ENCODE peak calls at places on chromosomes 1 and 21, in seven cellular contexts. One of them, this sample, is unnamed.
A peak's percentile ranks its signal among the peaks of the same experiment; 100 is the strongest.

GRCh38 chr1:112143871-112144441 is 154.5 kb upstream of the KCND3 start:
- DNase-seq in endothelial cell: no peak
- DNase-seq in psoas muscle: no peak
- DNase-seq in heart left ventricle: peak; percentile 28
- DNase-seq in left ventricle myocardium inferior: no peak
- DNase-seq in AG10803: no peak
- DNase-seq in ovary: no peak
- DNase-seq in this sample: no peak

GRCh38 chr1:33724348-33724747 is 139.5 kb upstream of the HMGB4 start:
- DNase-seq in heart left ventricle: no peak
- DNase-seq in endothelial cell: peak; percentile 11
- DNase-seq in AG10803: no peak
- DNase-seq in left ventricle myocardium inferior: no peak
- DNase-seq in psoas muscle: no peak
- DNase-seq in ovary: no peak
- DNase-seq in this sample: no peak

GRCh38 chr1:26471201-26471497 is 1.1 kb upstream of the HMGN2 start:
- DNase-seq in endothelial cell: no peak
- DNase-seq in AG10803: no peak
- DNase-seq in ovary: no peak
- DNase-seq in left ventricle myocardium inferior: no peak
- DNase-seq in heart left ventricle: no peak
- DNase-seq in psoas muscle: no peak
- DNase-seq in this sample: no peak

GRCh38 chr1:30197616-30197934 is 525.8 kb downstream of the MATN1 start:
- DNase-seq in AG10803: peak; percentile 18
- DNase-seq in endothelial cell: no peak
- DNase-seq in ovary: no peak
- DNase-seq in heart left ventricle: no peak
- DNase-seq in left ventricle myocardium inferior: no peak
- DNase-seq in psoas muscle: no peak
- DNase-seq in this sample: no peak

GRCh38 chr1:181504294-181505115 is 21.2 kb downstream of the CACNA1E start:
- DNase-seq in endothelial cell: peak; percentile 37
- DNase-seq in left ventricle myocardium inferior: no peak
- DNase-seq in heart left ventricle: no peak
- DNase-seq in psoas muscle: no peak
- DNase-seq in ovary: no peak
- DNase-seq in AG10803: peak; percentile 11
- DNase-seq in this sample: peak; percentile 16

GRCh38 chr1:219271914-219272545 is 98.4 kb downstream of the LYPLAL1 start:
- DNase-seq in ovary: no peak
- DNase-seq in heart left ventricle: no peak
- DNase-seq in AG10803: peak; percentile 23
- DNase-seq in endothelial cell: no peak
- DNase-seq in left ventricle myocardium inferior: no peak
- DNase-seq in psoas muscle: no peak
- DNase-seq in this sample: no peak

GRCh38 chr1:27726173-27726793 is 522 bp downstream of the FAM76A start:
- DNase-seq in psoas muscle: peak; percentile 75
- DNase-seq in AG10803: peak; percentile 31
- DNase-seq in left ventricle myocardium inferior: peak; percentile 53
- DNase-seq in ovary: peak; percentile 66
- DNase-seq in heart left ventricle: peak; percentile 60
- DNase-seq in endothelial cell: peak; percentile 69
- DNase-seq in this sample: peak; percentile 45

GRCh38 chr1:230268371-230269170 is 157.6 kb downstream of the PGBD5 start:
- DNase-seq in endothelial cell: peak; percentile 56
- DNase-seq in psoas muscle: peak; percentile 72
- DNase-seq in ovary: no peak
- DNase-seq in left ventricle myocardium inferior: no peak
- DNase-seq in AG10803: peak; percentile 68
- DNase-seq in heart left ventricle: no peak
- DNase-seq in this sample: peak; percentile 33

GRCh38 chr1:206784471-206784903 is 12.2 kb upstream of the IL10 start:
- DNase-seq in heart left ventricle: no peak
- DNase-seq in AG10803: no peak
- DNase-seq in endothelial cell: no peak
- DNase-seq in ovary: no peak
- DNase-seq in left ventricle myocardium inferior: no peak
- DNase-seq in psoas muscle: no peak
- DNase-seq in this sample: no peak

GRCh38 chr21:33123396-33124120 is 53.6 kb downstream of the OLIG1 start:
- DNase-seq in AG10803: no peak
- DNase-seq in left ventricle myocardium inferior: no peak
- DNase-seq in heart left ventricle: no peak
- DNase-seq in endothelial cell: no peak
- DNase-seq in psoas muscle: no peak
- DNase-seq in ovary: no peak
- DNase-seq in this sample: no peak

GRCh38 chr1:2192031-2192995 is 2.3 kb downstream of the FAAP20 start:
- DNase-seq in left ventricle myocardium inferior: no peak
- DNase-seq in ovary: peak; percentile 64
- DNase-seq in heart left ventricle: no peak
- DNase-seq in AG10803: peak; percentile 83
- DNase-seq in psoas muscle: no peak
- DNase-seq in endothelial cell: no peak
- DNase-seq in this sample: no peak

GRCh38 chr1:23098463-23099170 is 70.0 kb downstream of the LUZP1 start:
- DNase-seq in AG10803: peak; percentile 71
- DNase-seq in ovary: peak; percentile 59
- DNase-seq in left ventricle myocardium inferior: peak; percentile 24
- DNase-seq in heart left ventricle: peak; percentile 37
- DNase-seq in endothelial cell: peak; percentile 61
- DNase-seq in psoas muscle: no peak
- DNase-seq in this sample: peak; percentile 54

GRCh38 chr1:116558140-116558549 is 12.7 kb downstream of the CD58 start:
- DNase-seq in endothelial cell: no peak
- DNase-seq in ovary: no peak
- DNase-seq in psoas muscle: no peak
- DNase-seq in left ventricle myocardium inferior: no peak
- DNase-seq in AG10803: no peak
- DNase-seq in heart left ventricle: no peak
- DNase-seq in this sample: no peak

GRCh38 chr1:170660281-170660713 is 3.6 kb upstream of the PRRX1 start:
- DNase-seq in left ventricle myocardium inferior: no peak
- DNase-seq in ovary: peak; percentile 18
- DNase-seq in AG10803: no peak
- DNase-seq in psoas muscle: no peak
- DNase-seq in heart left ventricle: no peak
- DNase-seq in endothelial cell: peak; percentile 25
- DNase-seq in this sample: no peak

GRCh38 chr1:27382950-27383627 is at the start of gene CD164L2:
- DNase-seq in endothelial cell: peak; percentile 56
- DNase-seq in heart left ventricle: no peak
- DNase-seq in psoas muscle: no peak
- DNase-seq in left ventricle myocardium inferior: no peak
- DNase-seq in AG10803: no peak
- DNase-seq in ovary: no peak
- DNase-seq in this sample: no peak

GRCh38 chr1:1178794-1179331 is 5.2 kb downstream of the TTLL10 start:
- DNase-seq in heart left ventricle: peak; percentile 6
- DNase-seq in endothelial cell: peak; percentile 3
- DNase-seq in AG10803: no peak
- DNase-seq in left ventricle myocardium inferior: peak; percentile 7
- DNase-seq in ovary: no peak
- DNase-seq in psoas muscle: no peak
- DNase-seq in this sample: no peak

GRCh38 chr1:239189998-239190512 is 196.3 kb upstream of the CHRM3 start:
- DNase-seq in heart left ventricle: no peak
- DNase-seq in psoas muscle: no peak
- DNase-seq in AG10803: no peak
- DNase-seq in endothelial cell: no peak
- DNase-seq in left ventricle myocardium inferior: no peak
- DNase-seq in ovary: no peak
- DNase-seq in this sample: no peak

GRCh38 chr1:98044766-98045165 is 123.9 kb upstream of the DPYD start:
- DNase-seq in endothelial cell: no peak
- DNase-seq in ovary: no peak
- DNase-seq in heart left ventricle: no peak
- DNase-seq in psoas muscle: no peak
- DNase-seq in AG10803: no peak
- DNase-seq in left ventricle myocardium inferior: no peak
- DNase-seq in this sample: no peak
- TF ChIP-seq CTCF in endothelial cell: no peak
- TF ChIP-seq CTCF in ovary: no peak
- TF ChIP-seq CTCF in heart left ventricle: no peak
- TF ChIP-seq CTCF in psoas muscle: no peak
- TF ChIP-seq CTCF in AG10803: no peak
- TF ChIP-seq CTCF in left ventricle myocardium inferior: no peak
- TF ChIP-seq CTCF in this sample: no peak

GRCh38 chr21:39153373-39153772 is 29.9 kb downstream of the PSMG1 start:
- DNase-seq in left ventricle myocardium inferior: no peak
- DNase-seq in ovary: no peak
- DNase-seq in psoas muscle: no peak
- DNase-seq in endothelial cell: no peak
- DNase-seq in heart left ventricle: no peak
- DNase-seq in AG10803: no peak
- DNase-seq in this sample: no peak
- TF ChIP-seq CTCF in left ventricle myocardium inferior: peak; percentile 52
- TF ChIP-seq CTCF in ovary: no peak
- TF ChIP-seq CTCF in psoas muscle: peak; percentile 42
- TF ChIP-seq CTCF in endothelial cell: peak; percentile 51
- TF ChIP-seq CTCF in heart left ventricle: peak; percentile 36
- TF ChIP-seq CTCF in AG10803: peak; percentile 44
- TF ChIP-seq CTCF in this sample: peak; percentile 52

DNA sequence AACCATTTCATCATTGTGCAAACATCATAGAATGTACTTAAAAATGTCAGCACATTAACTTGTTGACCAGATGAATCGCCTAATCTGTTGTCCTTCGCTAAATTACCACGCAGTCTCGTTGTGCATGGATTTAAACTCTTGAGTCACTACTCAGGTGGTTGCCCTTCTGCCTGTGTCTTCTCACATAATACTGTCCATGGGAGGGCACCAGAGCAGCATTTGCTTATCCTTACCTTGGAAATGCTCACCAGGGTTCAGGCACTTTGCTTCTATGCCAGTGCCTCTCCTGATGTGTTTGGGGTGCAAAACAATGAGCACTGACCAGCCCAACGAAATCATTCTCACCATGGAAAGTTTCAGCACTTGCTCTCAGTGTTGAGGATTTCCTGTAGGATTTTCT is 559.9 kb downstream of the RWDD3 start:
- DNase-seq in ovary: no peak
- DNase-seq in left ventricle myocardium inferior: no peak
- DNase-seq in AG10803: no peak
- DNase-seq in heart left ventricle: no peak
- DNase-seq in psoas muscle: no peak
- DNase-seq in endothelial cell: no peak
- DNase-seq in this sample: no peak
- TF ChIP-seq CTCF in ovary: no peak
- TF ChIP-seq CTCF in left ventricle myocardium inferior: no peak
- TF ChIP-seq CTCF in AG10803: no peak
- TF ChIP-seq CTCF in heart left ventricle: no peak
- TF ChIP-seq CTCF in psoas muscle: no peak
- TF ChIP-seq CTCF in endothelial cell: no peak
- TF ChIP-seq CTCF in this sample: peak; percentile 42

GRCh38 chr1:180153032-180153431 is 1.6 kb upstream of the QSOX1 start:
- DNase-seq in psoas muscle: no peak
- DNase-seq in left ventricle myocardium inferior: no peak
- DNase-seq in ovary: no peak
- DNase-seq in heart left ventricle: no peak
- DNase-seq in AG10803: no peak
- DNase-seq in endothelial cell: no peak
- DNase-seq in this sample: no peak

GRCh38 chr1:180155202-180155682 is 573 bp downstream of the QSOX1 start:
- DNase-seq in left ventricle myocardium inferior: no peak
- DNase-seq in heart left ventricle: no peak
- DNase-seq in psoas muscle: no peak
- DNase-seq in ovary: peak; percentile 63
- DNase-seq in AG10803: no peak
- DNase-seq in endothelial cell: no peak
- DNase-seq in this sample: peak; percentile 20

GRCh38 chr1:180154003-180154324 is 705 bp upstream of the QSOX1 start:
- DNase-seq in left ventricle myocardium inferior: no peak
- DNase-seq in heart left ventricle: no peak
- DNase-seq in endothelial cell: no peak
- DNase-seq in ovary: no peak
- DNase-seq in AG10803: no peak
- DNase-seq in psoas muscle: no peak
- DNase-seq in this sample: no peak

GRCh38 chr1:180156201-180156600 is 1.5 kb downstream of the QSOX1 start:
- DNase-seq in left ventricle myocardium inferior: no peak
- DNase-seq in endothelial cell: no peak
- DNase-seq in AG10803: no peak
- DNase-seq in heart left ventricle: no peak
- DNase-seq in ovary: no peak
- DNase-seq in psoas muscle: no peak
- DNase-seq in this sample: no peak

GRCh38 chr1:180154325-180155201 is at the start of gene QSOX1:
- DNase-seq in left ventricle myocardium inferior: peak; percentile 90
- DNase-seq in endothelial cell: peak; percentile 84
- DNase-seq in psoas muscle: peak; percentile 96
- DNase-seq in AG10803: peak; percentile 89
- DNase-seq in heart left ventricle: peak; percentile 94
- DNase-seq in ovary: peak; percentile 91
- DNase-seq in this sample: peak; percentile 71
- TF ChIP-seq CTCF in left ventricle myocardium inferior: peak; percentile 57
- TF ChIP-seq CTCF in endothelial cell: peak; percentile 47
- TF ChIP-seq CTCF in psoas muscle: peak; percentile 35
- TF ChIP-seq CTCF in AG10803: no peak
- TF ChIP-seq CTCF in heart left ventricle: peak; percentile 47
- TF ChIP-seq CTCF in ovary: peak; percentile 17
- TF ChIP-seq CTCF in this sample: peak; percentile 39

DNA sequence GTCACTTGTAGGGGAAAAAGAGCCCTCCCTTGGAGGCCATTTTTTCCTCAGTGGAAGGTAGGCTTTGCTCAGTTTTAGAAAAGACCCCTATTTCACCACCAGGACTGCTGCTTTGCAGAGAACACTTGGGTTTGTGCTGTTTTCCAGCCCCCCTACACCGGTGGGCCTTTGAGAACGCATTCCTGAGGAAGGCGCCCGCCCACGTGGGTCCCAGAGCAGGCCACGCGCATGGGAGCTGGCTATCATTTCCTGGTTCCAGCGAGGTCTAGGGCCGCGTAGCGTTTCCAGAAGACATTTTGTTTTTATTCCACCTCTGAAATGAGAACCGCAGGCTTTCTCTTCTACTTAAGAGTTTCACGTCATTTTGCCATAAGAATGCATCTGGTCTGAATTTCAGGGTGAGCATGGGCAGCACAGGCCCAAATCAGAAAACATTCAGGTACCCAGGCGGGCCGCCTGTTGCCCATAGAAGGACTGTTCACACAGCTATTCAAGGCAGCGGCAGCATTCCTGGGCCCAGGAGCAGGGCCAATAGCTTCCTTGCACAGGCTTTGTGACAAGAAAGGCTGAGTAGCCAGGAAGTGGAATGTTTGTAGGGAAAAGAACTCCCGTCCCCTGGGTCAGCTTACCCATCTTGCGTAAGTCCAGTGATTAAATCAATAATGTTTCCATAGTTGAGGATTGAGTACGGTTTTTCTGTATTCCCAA is 1.3 kb upstream of the KLHL21 start:
- DNase-seq in AG10803: peak; percentile 95
- DNase-seq in left ventricle myocardium inferior: peak; percentile 81
- DNase-seq in ovary: peak; percentile 77
- DNase-seq in psoas muscle: peak; percentile 89
- DNase-seq in heart left ventricle: peak; percentile 88
- DNase-seq in endothelial cell: peak; percentile 56
- DNase-seq in this sample: no peak
- TF ChIP-seq CTCF in AG10803: peak; percentile 1
- TF ChIP-seq CTCF in left ventricle myocardium inferior: peak; percentile 31
- TF ChIP-seq CTCF in ovary: peak; percentile 51
- TF ChIP-seq CTCF in psoas muscle: peak; percentile 8
- TF ChIP-seq CTCF in heart left ventricle: no peak
- TF ChIP-seq CTCF in endothelial cell: no peak
- TF ChIP-seq CTCF in this sample: peak; percentile 48